ENCODE peak calls at places on chromosomes 5 and 9, in ten cellular contexts. G is stimulated activated naive CD4-positive, alpha-beta T cell; C is hippocampal formation; L is SK-N-SH; H is pancreas; E is tibial artery; N is bronchial epithelial cell; X is fibroblast of the conjunctiva; S is stromal cell of bone marrow; U is HL-60. Z is an unnamed sample.

GRCh38 chr5:59276277-59276647 is 617.3 kb downstream of the PDE4D start:
- DNase-seq in N (no peak), U (no peak), C (no peak), E (no peak), L (no peak), S (no peak), X (no peak), H (no peak), G (no peak), Z (no peak)

GRCh38 chr9:132885691-132886357 is 7.1 kb downstream of the SPACA9 start:
- DNase-seq in E (no peak), L (no peak), X (no peak), C (no peak), U (peak; percentile 32), H (no peak), G (no peak), N (no peak), S (no peak), Z (no peak)

GRCh38 chr5:176410486-176411180 is 5.7 kb downstream of the CLTB start:
- DNase-seq in S (no peak), G (no peak), L (no peak), U (no peak), E (no peak), N (peak; percentile 59), C (no peak), X (no peak), H (no peak), Z (no peak)

GRCh38 chr9:13939129-13939528 is 374.8 kb downstream of the NFIB start:
- DNase-seq in E (no peak), X (peak; percentile 59), H (no peak), S (peak; percentile 93), L (no peak), C (no peak), G (no peak), N (peak; percentile 83), U (no peak), Z (no peak)

GRCh38 chr5:153537225-153537624 is 46.8 kb downstream of the GRIA1 start:
- DNase-seq in N (no peak), G (no peak), H (no peak), E (no peak), U (no peak), C (peak; percentile 6), L (no peak), S (no peak), X (no peak), Z (no peak)

GRCh38 chr5:124927735-124928134 is 181.3 kb upstream of the ZNF608 start:
- DNase-seq in H (no peak), U (no peak), N (peak; percentile 44), C (no peak), G (no peak), S (no peak), E (no peak), X (no peak), L (no peak), Z (no peak)

GRCh38 chr5:32144637-32145207 is 29.4 kb downstream of the GOLPH3 start:
- DNase-seq in U (no peak), E (no peak), H (peak; percentile 43), L (peak; percentile 21), S (no peak), X (no peak), C (no peak), G (no peak), N (no peak), Z (no peak)

GRCh38 chr5:116032094-116032517 is at the start of gene ARL14EPL:
- DNase-seq in H (peak; percentile 32), S (peak; percentile 65), N (peak; percentile 74), E (peak; percentile 57), X (peak; percentile 80), G (no peak), U (peak; percentile 49), L (peak; percentile 3), C (no peak), Z (peak; percentile 70)

GRCh38 chr5:164746723-164747122 is 1241.3 kb downstream of the MAT2B start:
- DNase-seq in E (no peak), N (no peak), L (no peak), X (no peak), S (no peak), G (no peak), H (no peak), U (no peak), C (no peak), Z (no peak)

GRCh38 chr5:59828623-59829022 is 64.9 kb downstream of the PDE4D start:
- DNase-seq in U (no peak), S (no peak), X (no peak), L (no peak), N (no peak), G (no peak), H (no peak), E (no peak), C (no peak), Z (no peak)

GRCh38 chr5:79865588-79865987 is 125.5 kb downstream of the MTX3 start:
- DNase-seq in U (no peak), N (no peak), S (no peak), G (no peak), X (no peak), L (no peak), C (no peak), H (no peak), E (no peak), Z (no peak)

Z was measured in right atrium auricular region.